ENCODE peak calls at places on chromosomes 13 and 19, in four cellular contexts. N is AG04450, S is esophagus squamous epithelium, F is GM23248. K is an unnamed sample.

GRCh38 chr19:21308778-21309177 is 20.4 kb downstream of the ZNF708 start:
- DNase-seq in F (no peak), N (no peak), S (no peak), K (no peak)

GRCh38 chr19:324716-325115 is 19.9 kb downstream of the MIER2 start:
- DNase-seq in N (no peak), F (no peak), S (no peak), K (no peak)

GRCh38 chr19:1807030-1807694 is 4.9 kb downstream of the ATP8B3 start:
- DNase-seq in S (no peak), N (no peak), F (no peak), K (no peak)

GRCh38 chr19:52270266-52270885 is 989 bp downstream of the ZNF766 start:
- DNase-seq in N (no peak), F (peak; percentile 64), S (no peak), K (peak; percentile 16)

GRCh38 chr13:36251528-36251927 is 37.2 kb upstream of the SOHLH2 start:
- DNase-seq in S (no peak), N (no peak), F (peak; percentile 30), K (no peak)

GRCh38 chr19:33204136-33204973 is 10.2 kb downstream of the LRP3 start:
- DNase-seq in F (no peak), S (no peak), N (no peak), K (no peak)

GRCh38 chr13:93364166-93364565 is 137.6 kb downstream of the GPC6 start:
- DNase-seq in S (no peak), N (peak; percentile 27), F (peak; percentile 46), K (no peak)

GRCh38 chr13:48782429-48782840 is 128.7 kb downstream of the CYSLTR2 start:
- DNase-seq in N (no peak), F (no peak), S (no peak), K (no peak)

GRCh38 chr13:101626925-101627555 is 174.6 kb downstream of the ITGBL1 start:
- DNase-seq in S (no peak), N (no peak), F (peak; percentile 46), K (peak; percentile 23)

GRCh38 chr19:40147693-40148347 is 43.4 kb upstream of the MAP3K10 start:
- DNase-seq in S (no peak), N (peak; percentile 38), F (peak; percentile 89), K (peak; percentile 64)

GRCh38 chr13:99651016-99651415 is 149.7 kb downstream of the TM9SF2 start:
- DNase-seq in F (no peak), N (no peak), S (no peak), K (no peak)

GRCh38 chr19:46697142-46697960 is 19.6 kb downstream of the PRKD2 start:
- DNase-seq in S (no peak), F (peak; percentile 90), N (no peak), K (no peak)

GRCh38 chr13:71759506-71760225 is 107.3 kb downstream of the DACH1 start:
- DNase-seq in S (no peak), N (no peak), F (no peak), K (no peak)

GRCh38 chr13:79525458-79525857 is 44.5 kb downstream of the NDFIP2 start:
- DNase-seq in N (no peak), S (no peak), F (no peak), K (no peak)

GRCh38 chr13:69287050-69287698 is 820.5 kb upstream of the ATXN8OS start:
- DNase-seq in S (no peak), F (no peak), N (no peak), K (no peak)

GRCh38 chr13:74869846-74870245 is 612.1 kb downstream of the TBC1D4 start:
- DNase-seq in N (no peak), S (no peak), F (peak; percentile 10), K (no peak)

GRCh38 chr13:99004931-99005330 is 27.1 kb upstream of the DOCK9 start:
- DNase-seq in N (no peak), S (no peak), F (no peak), K (no peak)

GRCh38 chr13:77384999-77385398 is 58.1 kb upstream of the MYCBP2 start:
- DNase-seq in F (peak; percentile 52), N (no peak), S (no peak), K (no peak)

GRCh38 chr19:27741236-27741635 is 1471.7 kb downstream of the UQCRFS1 start:
- DNase-seq in F (no peak), N (no peak), S (no peak), K (no peak)

GRCh38 chr19:48967346-48968178 is 2.5 kb downstream of the FTL start:
- DNase-seq in N (no peak), F (peak; percentile 58), S (no peak), K (no peak)

GRCh38 chr13:86051134-86052103 is 252.2 kb upstream of the SLITRK6 start:
- DNase-seq in S (no peak), N (no peak), F (no peak), K (peak; percentile 5)

GRCh38 chr19:47447470-47448359 is 24.0 kb downstream of the SLC8A2 start:
- DNase-seq in N (no peak), F (peak; percentile 73), S (no peak), K (peak; percentile 27)

GRCh38 chr13:40333238-40333637 is 333.2 kb downstream of the FOXO1 start:
- DNase-seq in S (no peak), N (no peak), F (no peak), K (no peak)

GRCh38 chr13:43303040-43303729 is 279.8 kb downstream of the DNAJC15 start:
- DNase-seq in F (peak; percentile 72), S (no peak), N (no peak), K (peak; percentile 59)

GRCh38 chr13:102141625-102142472 is 260.0 kb downstream of the FGF14 start:
- DNase-seq in F (peak; percentile 67), S (no peak), N (no peak), K (no peak)

GRCh38 chr13:26186141-26186870 is 35.8 kb downstream of the RNF6 start:
- DNase-seq in N (peak; percentile 77), S (peak; percentile 59), F (peak; percentile 92), K (peak; percentile 89)

GRCh38 chr13:26183416-26183815 is 38.7 kb downstream of the RNF6 start:
- DNase-seq in F (no peak), N (no peak), S (no peak), K (no peak)

GRCh38 chr13:26184791-26185250 is 37.3 kb downstream of the RNF6 start:
- DNase-seq in S (peak; percentile 4), N (peak; percentile 34), F (peak; percentile 82), K (peak; percentile 38)

GRCh38 chr13:26185720-26186119 is 36.4 kb downstream of the RNF6 start:
- DNase-seq in N (no peak), F (no peak), S (no peak), K (no peak)

DNA sequence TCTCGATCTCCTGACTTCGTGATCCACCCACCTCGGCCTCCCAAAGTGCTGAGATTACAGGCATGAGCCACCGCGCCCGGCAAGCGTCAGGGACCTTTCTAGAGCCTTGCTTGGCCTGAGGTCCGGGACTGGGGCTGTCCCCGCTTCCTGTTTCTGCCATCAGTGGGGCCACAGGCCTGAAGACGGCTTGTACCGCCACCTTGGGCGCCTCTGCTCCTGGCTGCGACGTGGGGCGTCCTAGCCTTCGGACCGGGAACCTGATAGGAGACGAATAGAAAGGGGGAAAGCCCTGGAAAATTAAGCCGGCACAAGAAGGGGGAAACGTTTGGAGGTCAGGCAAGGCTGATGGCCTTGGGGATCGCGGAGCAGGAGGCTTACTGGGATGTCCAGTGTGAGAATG is 35.1 kb downstream of the RNF6 start:
- DNase-seq in F (peak; percentile 29), N (no peak), S (no peak), K (no peak)
- H3K4me3 ChIP-seq in F (peak overlapping the region; percentile 83), N (peak overlapping the region; percentile 52), S (peak overlapping the region; percentile 70), K (peak overlapping the region; percentile 51)

GRCh38 chr13:45718063-45718462 is 15.9 kb downstream of the CBY2 start:
- DNase-seq in F (peak; percentile 64), S (no peak), N (no peak), K (no peak)
- H3K27me3 ChIP-seq in F (peaks cover 16% of the 10 kb centered on the region), S (no peaks in the 10 kb centered on the region), N (no peaks in the 10 kb centered on the region), K (no peaks in the 10 kb centered on the region)

DNA sequence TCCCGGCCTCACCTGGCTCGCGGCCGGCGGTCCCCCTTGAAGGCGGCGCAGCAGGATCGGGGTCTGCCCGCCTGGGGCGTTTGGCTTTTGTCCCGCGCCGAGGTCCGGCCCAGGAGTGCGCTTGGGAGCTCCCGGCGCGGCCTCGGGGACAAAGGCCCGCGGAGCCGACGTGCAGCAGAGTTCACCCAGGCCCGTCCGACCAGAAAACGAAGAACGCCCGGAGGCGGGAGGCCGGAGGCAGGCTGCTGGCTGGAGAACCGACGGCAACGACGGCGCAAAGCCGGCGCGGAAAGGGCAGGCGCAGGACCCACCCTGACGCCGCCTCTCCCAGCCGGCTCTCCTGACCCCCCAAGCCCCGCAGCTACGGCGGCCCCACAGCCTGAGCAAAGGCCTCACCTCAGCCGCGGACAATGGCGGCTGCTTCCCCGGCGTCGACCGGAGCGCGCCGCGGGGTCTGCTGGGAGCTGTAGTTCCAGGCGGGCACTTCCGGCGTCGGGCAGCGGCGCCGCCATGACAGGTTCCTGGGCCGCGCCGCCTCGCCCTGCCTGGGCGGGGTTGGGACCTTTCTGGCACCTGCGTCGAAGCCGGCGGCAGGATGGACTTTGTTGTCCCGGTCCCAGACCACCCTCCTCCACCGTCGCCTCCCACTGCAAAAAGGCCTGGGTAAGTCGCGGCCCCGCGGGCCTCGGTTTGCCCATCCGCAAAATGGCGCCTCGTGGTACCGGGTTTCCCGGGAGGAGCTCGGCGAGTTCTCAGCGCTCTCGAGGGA is at the start of gene ZNF606:
- DNase-seq in F (peak; percentile 96), S (peak; percentile 18), N (peak; percentile 44), K (peak; percentile 88)
- H3K9me3 ChIP-seq in F (no peaks in the 10 kb centered on the region), S (peaks cover 64% of the 10 kb centered on the region), N (peaks cover 80% of the 10 kb centered on the region), K (peaks cover 69% of the 10 kb centered on the region)

DNA sequence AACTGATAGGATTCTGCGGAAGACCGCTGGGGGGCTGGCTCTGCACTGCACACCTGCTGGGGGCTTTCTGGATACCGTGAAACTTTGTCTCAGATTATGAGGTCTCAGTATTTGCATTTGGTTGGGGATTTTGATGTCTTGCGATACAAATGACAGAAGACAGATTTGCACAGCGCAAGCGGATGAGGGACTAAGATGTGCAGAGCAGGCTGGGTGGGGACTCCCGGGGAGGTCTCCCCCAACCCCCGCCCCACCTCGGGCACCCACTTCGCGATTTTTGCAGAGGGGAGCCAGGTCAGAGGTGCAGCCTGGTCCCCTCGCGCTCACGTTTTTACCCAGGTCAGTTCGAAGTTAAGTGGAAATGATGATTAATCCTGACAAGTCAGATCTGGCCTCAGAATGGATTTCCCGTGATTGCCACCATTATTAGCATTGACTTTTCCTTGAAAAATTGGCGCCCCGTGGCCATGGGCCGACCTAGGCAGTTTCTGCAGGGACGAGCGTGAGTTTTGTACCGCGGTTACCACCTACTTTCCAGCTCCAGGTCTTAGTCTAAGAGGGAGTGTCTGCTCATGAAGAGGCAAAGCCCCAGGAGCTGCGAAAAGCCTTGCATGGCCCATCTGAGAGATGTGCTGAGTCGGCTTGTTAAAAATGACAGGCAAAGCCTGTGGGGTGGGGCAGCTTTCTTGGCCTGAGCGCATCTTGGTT is 1.3 kb upstream of the GJB2 start:
- DNase-seq in F (peak; percentile 24), S (no peak), N (no peak), K (no peak)
- H3K4me3 ChIP-seq in F (no peak overlapping the region), S (peak overlapping the region; percentile 53), N (no peak overlapping the region), K (no peak overlapping the region)

DNA sequence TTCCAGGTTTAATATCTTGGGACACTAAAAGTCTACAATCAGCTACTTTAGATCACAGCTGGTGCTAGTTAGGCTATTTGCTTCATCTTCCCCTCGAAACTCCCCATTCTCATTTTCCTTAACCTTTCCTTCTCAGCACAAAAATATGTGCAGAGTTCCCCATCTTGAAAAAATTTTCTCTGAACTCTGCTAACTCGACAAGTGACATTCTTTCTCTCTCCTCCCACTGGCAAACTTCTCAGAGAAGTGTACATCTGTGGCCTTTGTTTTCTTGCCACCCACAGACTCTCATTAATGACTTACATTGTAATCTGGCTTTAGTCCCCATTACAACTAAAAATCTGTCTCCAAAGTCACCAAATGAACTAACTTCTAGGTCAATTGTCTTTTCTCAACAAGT is 7.2 kb upstream of the KL start:
- DNase-seq in F (no peak), S (no peak), N (no peak), K (no peak)
- H3K27me3 ChIP-seq in F (peaks cover 10% of the 10 kb centered on the region), S (no peaks in the 10 kb centered on the region), N (peaks cover 19% of the 10 kb centered on the region), K (no peaks in the 10 kb centered on the region)